ENCODE peak calls at places on chromosomes 13 and 19, in nine cellular contexts. U is fibroblast of lung; Q is left ventricle myocardium superior; F is AG10803; H is amniotic stem cell; V is NCI-H1105; K is transverse colon; B is stimulated activated CD4-positive, alpha-beta T cell treated with anti-CD3 and anti-CD28 coated beads, TNF-alpha, amount 100 ng/mL, for 48 hours; A is skeletal muscle cell. O is an unnamed sample.

GRCh38 chr19:21398851-21399250 is 1.9 kb downstream of the ZNF493 start:
- DNase-seq in A (no peak), Q (no peak), F (peak; percentile 12), B (no peak), V (no peak), U (peak; percentile 15), H (no peak), K (no peak), O (no peak)

GRCh38 chr19:19335408-19336158 is 15.0 kb downstream of the MAU2 start:
- DNase-seq in Q (no peak), A (no peak), U (no peak), B (no peak), H (no peak), V (no peak), F (no peak), K (no peak), O (no peak)

GRCh38 chr19:588093-588742 is 1.5 kb upstream of the HCN2 start:
- DNase-seq in B (peak; percentile 67), V (peak; percentile 94), H (peak; percentile 70), K (peak; percentile 76), U (peak; percentile 61), A (peak; percentile 53), F (peak; percentile 76), Q (peak; percentile 87), O (peak; percentile 73)

GRCh38 chr19:3852614-3853254 is 16.1 kb downstream of the ZFR2 start:
- DNase-seq in Q (no peak), F (peak; percentile 56), B (no peak), V (no peak), A (peak; percentile 47), H (peak; percentile 26), U (peak; percentile 86), K (peak; percentile 54), O (peak; percentile 87)

GRCh38 chr13:99658266-99658991 is 157.2 kb downstream of the TM9SF2 start:
- DNase-seq in H (peak; percentile 13), F (peak; percentile 56), B (peak; percentile 33), V (no peak), U (peak; percentile 54), Q (peak; percentile 74), A (no peak), K (peak; percentile 37), O (peak; percentile 46)

GRCh38 chr19:52211926-52212571 is 22.2 kb downstream of the PPP2R1A start:
- DNase-seq in Q (no peak), H (no peak), V (no peak), K (no peak), U (no peak), B (no peak), F (no peak), A (no peak), O (no peak)

GRCh38 chr13:47933688-47934011 is 67.4 kb downstream of the SUCLA2 start:
- DNase-seq in K (no peak), Q (no peak), U (peak; percentile 56), H (no peak), F (peak; percentile 6), B (no peak), A (peak; percentile 30), V (no peak), O (no peak)

GRCh38 chr19:15550273-15550672 is 41.9 kb downstream of the CYP4F22 start:
- DNase-seq in U (no peak), V (no peak), H (no peak), B (no peak), F (no peak), A (no peak), K (no peak), Q (no peak), O (no peak)

GRCh38 chr13:112672651-112673284 is 17.1 kb upstream of the ATP11A start:
- DNase-seq in U (no peak), F (no peak), K (no peak), Q (no peak), V (no peak), A (no peak), B (no peak), H (no peak), O (no peak)

GRCh38 chr19:11164879-11165406 is 9.4 kb upstream of the SPC24 start:
- DNase-seq in A (peak; percentile 68), U (peak; percentile 94), Q (peak; percentile 88), K (peak; percentile 70), B (no peak), V (no peak), F (peak; percentile 97), H (no peak), O (peak; percentile 97)

GRCh38 chr19:708154-709141 is at the start of gene PALM:
- DNase-seq in V (peak; percentile 23), U (no peak), Q (peak; percentile 67), F (no peak), H (no peak), K (no peak), B (no peak), A (no peak), O (peak; percentile 32)

GRCh38 chr19:4482721-4483120 is 10.6 kb downstream of the HDGFL2 start:
- DNase-seq in A (no peak), B (no peak), V (no peak), Q (no peak), F (no peak), U (no peak), K (no peak), H (no peak), O (no peak)

GRCh38 chr13:99500839-99501134 is 485 bp upstream of the TM9SF2 start:
- DNase-seq in A (no peak), F (no peak), Q (no peak), K (no peak), B (no peak), H (no peak), U (no peak), V (no peak), O (no peak)

GRCh38 chr19:31316201-31316951 is 32.9 kb downstream of the TSHZ3 start:
- DNase-seq in U (peak; percentile 57), Q (no peak), A (peak; percentile 69), B (no peak), H (no peak), V (peak; percentile 67), K (peak; percentile 31), F (peak; percentile 71), O (peak; percentile 53)

GRCh38 chr19:11269408-11269807 is 7.1 kb upstream of the DOCK6 start:
- DNase-seq in V (no peak), F (no peak), H (no peak), B (no peak), U (peak; percentile 52), K (no peak), Q (no peak), A (no peak), O (peak; percentile 48)

GRCh38 chr19:34364830-34365462 is at the start of gene GPI:
- DNase-seq in B (peak; percentile 79), H (peak; percentile 6), F (peak; percentile 24), U (peak; percentile 39), V (peak; percentile 59), K (peak; percentile 72), A (no peak), Q (peak; percentile 84), O (peak; percentile 76)

GRCh38 chr19:48660854-48661731 is 11.7 kb downstream of the NTN5 start:
- DNase-seq in A (no peak), Q (peak; percentile 89), K (peak; percentile 87), U (peak; percentile 85), V (no peak), F (peak; percentile 80), B (peak; percentile 75), H (no peak), O (peak; percentile 88)

GRCh38 chr13:68232351-68233130 is 1002.4 kb upstream of the PCDH9 start:
- DNase-seq in H (peak; percentile 8), K (no peak), Q (no peak), F (no peak), V (no peak), A (no peak), U (peak; percentile 53), B (no peak), O (no peak)

GRCh38 chr13:31015207-31015606 is 82.8 kb downstream of the TEX26 start:
- DNase-seq in B (no peak), Q (no peak), H (no peak), F (no peak), U (no peak), K (no peak), V (no peak), A (no peak), O (no peak)

GRCh38 chr19:17841810-17842662 is 5.7 kb downstream of the JAK3 start:
- DNase-seq in U (peak; percentile 70), B (peak; percentile 89), K (peak; percentile 80), F (peak; percentile 60), A (peak; percentile 57), H (no peak), V (peak; percentile 96), Q (peak; percentile 76), O (peak; percentile 71)

GRCh38 chr19:49491804-49492572 is 4.2 kb upstream of the RPS11 start:
- DNase-seq in F (no peak), U (no peak), B (no peak), A (no peak), V (no peak), H (no peak), K (no peak), Q (no peak), O (no peak)

GRCh38 chr19:29666634-29667389 is 1.6 kb downstream of the PLEKHF1 start:
- DNase-seq in Q (peak; percentile 86), K (peak; percentile 55), V (no peak), F (peak; percentile 72), U (peak; percentile 70), A (no peak), H (peak; percentile 46), B (no peak), O (peak; percentile 77)

GRCh38 chr13:52067237-52067636 is 42.7 kb downstream of the UTP14C start:
- DNase-seq in A (no peak), K (no peak), B (no peak), V (no peak), H (no peak), U (no peak), F (no peak), Q (no peak), O (no peak)